ENCODE peak calls at places on chromosomes 1 and 21, in four cellular contexts. I is neuronal stem cell, U is astrocyte, K is SK-N-SH. P is an unnamed sample.

GRCh38 chr21:37699024-37699770 is 217.1 kb downstream of the KCNJ6 start:
- DNase-seq in I (no peak), U (no peak), K (peak; percentile 27), P (no peak)

GRCh38 chr1:231748744-231749143 is 122.2 kb downstream of the DISC1 start:
- DNase-seq in I (no peak), U (no peak), K (no peak), P (no peak)

GRCh38 chr1:228650946-228651345 is 84.3 kb upstream of the RHOU start:
- DNase-seq in I (no peak), U (no peak), K (no peak), P (no peak)

GRCh38 chr1:99051611-99052283 is 47.1 kb upstream of the PLPPR5 start:
- DNase-seq in I (no peak), U (no peak), K (no peak), P (peak; percentile 42)

GRCh38 chr21:33945652-33946270 is 30.2 kb upstream of the ATP5PO start:
- DNase-seq in I (no peak), U (no peak), K (no peak), P (no peak)

GRCh38 chr1:117573386-117574040 is 32.3 kb upstream of the TENT5C start:
- DNase-seq in I (no peak), U (no peak), K (no peak), P (no peak)

GRCh38 chr1:88801575-88802208 is 89.7 kb downstream of the GTF2B start:
- DNase-seq in I (no peak), U (peak; percentile 47), K (no peak), P (no peak)

GRCh38 chr1:9201421-9202239 is 32.9 kb upstream of the H6PD start:
- DNase-seq in I (no peak), U (peak; percentile 72), K (peak; percentile 40), P (no peak)

GRCh38 chr1:92709738-92710137 is 75.2 kb downstream of the EVI5 start:
- DNase-seq in I (no peak), U (peak; percentile 86), K (no peak), P (no peak)

GRCh38 chr21:29376556-29376955 is 77.8 kb downstream of the BACH1 start:
- DNase-seq in I (no peak), U (no peak), K (no peak), P (no peak)

GRCh38 chr1:199223936-199224335 is 585.1 kb downstream of the PTPRC start:
- DNase-seq in I (no peak), U (peak; percentile 10), K (no peak), P (no peak)

GRCh38 chr1:171898956-171899355 is 57.7 kb downstream of the DNM3 start:
- DNase-seq in I (peak; percentile 61), U (peak; percentile 27), K (peak; percentile 10), P (no peak)

GRCh38 chr1:171897304-171897703 is 56.0 kb downstream of the DNM3 start:
- DNase-seq in I (no peak), U (no peak), K (no peak), P (no peak)

GRCh38 chr1:171901245-171901644 is 59.9 kb downstream of the DNM3 start:
- DNase-seq in I (no peak), U (peak; percentile 25), K (no peak), P (no peak)

GRCh38 chr1:171902527-171902926 is 61.2 kb downstream of the DNM3 start:
- DNase-seq in I (no peak), U (no peak), K (no peak), P (no peak)

GRCh38 chr1:171899838-171900237 is 58.5 kb downstream of the DNM3 start:
- DNase-seq in I (no peak), U (no peak), K (no peak), P (no peak)
- H3K27ac ChIP-seq in I (no peak overlapping the region), U (no peak overlapping the region), K (no peak overlapping the region), P (no peak overlapping the region)

GRCh38 chr1:1422465-1423244 is 1.6 kb upstream of the ANKRD65 start:
- DNase-seq in I (no peak), U (peak; percentile 54), K (no peak), P (peak; percentile 57)

GRCh38 chr1:1419812-1420653 is 1.0 kb downstream of the ANKRD65 start:
- DNase-seq in I (no peak), U (no peak), K (peak; percentile 84), P (peak; percentile 78)

GRCh38 chr1:1420654-1421134 is 382 bp downstream of the ANKRD65 start:
- DNase-seq in I (no peak), U (no peak), K (peak; percentile 47), P (peak; percentile 72)

GRCh38 chr1:1421907-1422464 is 910 bp upstream of the ANKRD65 start:
- DNase-seq in I (no peak), U (no peak), K (peak; percentile 34), P (peak; percentile 54)

GRCh38 chr1:1421147-1421906 is at the start of gene ANKRD65:
- DNase-seq in I (no peak), U (no peak), K (peak; percentile 38), P (peak; percentile 60)
- H3K9ac ChIP-seq in I (peak within 1 kb of the TSS; percentile 86), U (no peak within 1 kb of the TSS), K (no peak within 1 kb of the TSS), P (no peak within 1 kb of the TSS)

GRCh38 chr1:167510880-167511279 is 7.4 kb downstream of the CD247 start:
- DNase-seq in I (no peak), U (no peak), K (no peak), P (no peak)
- H3K27ac ChIP-seq in I (no peak overlapping the region), U (no peak overlapping the region), K (no peak overlapping the region), P (no peak overlapping the region)

GRCh38 chr1:203177471-203178039 is 1.9 kb upstream of the MYBPH start:
- DNase-seq in I (no peak), U (peak; percentile 23), K (no peak), P (no peak)

GRCh38 chr1:203178083-203178482 is 2.5 kb upstream of the MYBPH start:
- DNase-seq in I (peak; percentile 45), U (no peak), K (no peak), P (no peak)

GRCh38 chr1:203175237-203176181 is at the start of gene MYBPH:
- DNase-seq in I (no peak), U (no peak), K (no peak), P (peak; percentile 66)

GRCh38 chr1:203176273-203176672 is 647 bp upstream of the MYBPH start:
- DNase-seq in I (no peak), U (no peak), K (no peak), P (peak; percentile 29)

DNA sequence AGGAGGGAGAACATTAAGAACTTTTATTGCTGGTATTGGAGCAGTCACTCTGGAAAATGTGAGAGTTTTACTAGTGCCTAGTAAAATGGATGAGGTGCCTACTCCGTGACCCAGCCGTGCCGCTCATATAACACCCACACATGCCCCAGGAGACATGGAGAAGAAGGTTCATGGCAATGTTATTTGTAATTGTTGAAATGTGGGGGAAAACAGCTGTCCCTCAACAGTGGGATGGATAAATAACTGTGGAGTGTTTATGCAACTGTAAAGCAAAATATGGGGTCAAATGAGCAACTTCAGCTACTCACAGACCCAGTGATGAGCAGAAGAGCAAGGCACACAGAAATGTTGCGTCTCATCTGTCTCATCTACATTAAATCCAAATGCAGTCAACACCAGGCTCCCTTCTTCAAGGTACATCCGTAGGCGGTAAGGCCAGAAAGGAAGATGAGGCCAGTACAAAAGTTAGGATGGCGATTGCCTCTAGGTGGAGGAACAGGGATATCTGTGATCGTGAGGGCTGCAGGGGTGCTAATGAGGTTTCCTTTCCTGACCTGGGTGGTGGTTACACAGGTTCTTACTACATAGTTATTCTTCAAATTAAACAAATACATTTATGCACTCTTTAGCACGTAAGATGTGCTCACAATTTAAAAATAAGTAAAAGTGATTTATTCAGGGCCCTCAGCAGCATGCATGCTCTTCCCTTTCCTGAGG is 1.3 kb upstream of the MYBPH start:
- DNase-seq in I (no peak), U (no peak), K (no peak), P (no peak)
- H3K9ac ChIP-seq in I (no peak overlapping the region), U (no peak overlapping the region), K (no peak overlapping the region), P (no peak overlapping the region)

GRCh38 chr1:156289857-156290256 is 5.6 kb downstream of the GLMP start:
- DNase-seq in I (no peak), U (no peak), K (no peak), P (no peak)
- H3K27ac ChIP-seq in I (no peak overlapping the region), U (no peak overlapping the region), K (no peak overlapping the region), P (no peak overlapping the region)

DNA sequence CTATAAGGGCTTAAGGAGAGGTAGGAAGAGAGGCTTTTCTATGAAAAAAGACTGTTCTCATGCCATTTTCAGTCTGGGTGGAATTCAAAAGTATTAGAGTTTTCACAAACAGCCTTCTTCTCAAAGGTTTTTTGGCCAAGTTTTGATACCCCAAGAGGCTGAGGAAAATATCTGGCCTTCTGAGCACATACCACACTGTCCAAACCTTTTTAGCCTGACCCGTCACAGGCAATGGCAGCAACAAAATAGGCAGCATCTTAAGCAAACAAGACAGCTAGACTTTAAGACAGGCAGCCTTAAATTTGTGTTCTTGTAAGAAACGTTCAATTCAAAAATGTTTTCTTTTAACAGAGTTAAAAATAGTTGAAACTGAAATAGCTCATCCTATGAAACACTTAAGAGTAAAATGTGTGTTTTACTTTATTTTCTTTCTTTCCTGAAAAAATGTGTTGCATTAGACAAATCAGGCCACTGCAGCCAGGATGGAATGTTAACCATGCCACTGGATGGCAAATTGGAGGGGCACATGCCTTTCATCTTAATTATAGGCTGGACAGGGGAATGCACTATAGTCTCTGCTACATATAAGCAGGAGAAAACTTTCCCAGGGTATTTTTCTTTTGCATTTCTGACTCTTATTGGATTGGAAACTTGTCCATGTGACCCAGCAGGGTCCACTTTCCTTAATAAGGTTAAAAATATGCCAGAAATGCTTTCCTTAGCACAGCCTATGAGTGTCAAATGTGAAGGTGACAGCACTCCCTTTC is 315.0 kb downstream of the TGFB2 start:
- DNase-seq in I (no peak), U (peak; percentile 68), K (no peak), P (no peak)
- H3K9ac ChIP-seq in I (no peak overlapping the region), U (peak overlapping the region; percentile 61), K (peak overlapping the region; percentile 64), P (no peak overlapping the region)

GRCh38 chr1:67261646-67262045 is 46.0 kb upstream of the IL12RB2 start:
- DNase-seq in I (no peak), U (no peak), K (no peak), P (no peak)

GRCh38 chr1:67256291-67257172 is 51.1 kb upstream of the IL12RB2 start:
- DNase-seq in I (no peak), U (no peak), K (no peak), P (no peak)

GRCh38 chr1:67262735-67263134 is 44.9 kb upstream of the IL12RB2 start:
- DNase-seq in I (no peak), U (no peak), K (no peak), P (no peak)

DNA sequence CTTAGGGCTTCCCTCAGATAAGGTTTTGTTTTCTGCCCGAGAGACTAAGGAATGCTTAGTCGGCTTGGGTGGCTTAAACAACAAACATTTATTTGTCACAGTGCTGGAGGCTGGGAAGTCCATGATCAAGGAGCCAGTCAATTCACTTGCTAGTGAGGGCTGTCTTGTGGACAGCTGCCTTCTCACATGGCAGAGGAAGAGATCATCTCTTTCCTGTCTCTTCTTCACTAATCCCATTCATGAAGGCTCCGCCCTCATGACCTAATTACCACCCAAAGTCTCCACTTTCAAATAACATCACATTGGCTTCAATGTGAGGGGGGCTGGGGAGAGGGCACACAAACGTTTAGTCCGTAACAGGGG is 50.5 kb upstream of the IL12RB2 start:
- DNase-seq in I (no peak), U (no peak), K (no peak), P (no peak)
- H3K27ac ChIP-seq in I (no peak overlapping the region), U (no peak overlapping the region), K (no peak overlapping the region), P (no peak overlapping the region)

P was measured in kidney.